ENCODE peak calls at places on chromosomes 5 and 9, in eight cellular contexts. Q, P, J, N, E, U, G and K are unnamed samples.

GRCh38 chr5:137448868-137449267 is 50.3 kb downstream of the SPOCK1 start:
- DNase-seq in Q (no peak), P (no peak), J (no peak), N (no peak), E (no peak), U (no peak), G (no peak), K (no peak)

GRCh38 chr9:101458955-101459631 is 23.5 kb upstream of the ALDOB start:
- DNase-seq in Q (peak; percentile 58), P (peak; percentile 86), J (peak; percentile 76), N (peak; percentile 77), E (no peak), U (peak; percentile 51), G (peak; percentile 70), K (peak; percentile 79)

GRCh38 chr5:116626272-116626723 is 51.7 kb upstream of the SEMA6A start:
- DNase-seq in Q (no peak), P (no peak), J (no peak), N (peak; percentile 5), E (no peak), U (no peak), G (peak; percentile 1), K (no peak)

GRCh38 chr5:67983251-67983941 is 232.2 kb upstream of the PIK3R1 start:
- DNase-seq in Q (no peak), P (no peak), J (no peak), N (peak; percentile 41), E (no peak), U (no peak), G (no peak), K (peak; percentile 42)

GRCh38 chr5:76495870-76496269 is 92.8 kb downstream of the IQGAP2 start:
- DNase-seq in Q (no peak), P (no peak), J (no peak), N (no peak), E (no peak), U (no peak), G (no peak), K (no peak)

GRCh38 chr9:89996717-89997116 is 391.9 kb downstream of the GADD45G start:
- DNase-seq in Q (no peak), P (peak; percentile 24), J (no peak), N (no peak), E (no peak), U (no peak), G (no peak), K (no peak)

GRCh38 chr5:147393866-147394265 is 116.0 kb downstream of the DPYSL3 start:
- DNase-seq in Q (no peak), P (no peak), J (no peak), N (no peak), E (no peak), U (peak; percentile 27), G (peak; percentile 6), K (no peak)

GRCh38 chr9:108272350-108272899 is 583.4 kb downstream of the ACTL7B start:
- DNase-seq in Q (peak; percentile 71), P (peak; percentile 16), J (peak; percentile 40), N (peak; percentile 29), E (no peak), U (no peak), G (peak; percentile 52), K (peak; percentile 38)

GRCh38 chr9:68585034-68585761 is 44.5 kb upstream of the TMEM252 start:
- DNase-seq in Q (no peak), P (no peak), J (no peak), N (no peak), E (no peak), U (no peak), G (no peak), K (no peak)

GRCh38 chr5:40071870-40072269 is 607.8 kb upstream of the PTGER4 start:
- DNase-seq in Q (no peak), P (no peak), J (no peak), N (peak; percentile 77), E (no peak), U (no peak), G (no peak), K (no peak)

GRCh38 chr5:75044406-75044805 is 8.0 kb downstream of the GCNT4 start:
- DNase-seq in Q (no peak), P (no peak), J (no peak), N (no peak), E (peak; percentile 25), U (no peak), G (no peak), K (peak; percentile 41)

GRCh38 chr5:81023261-81024015 is 63.3 kb downstream of the RASGRF2 start:
- DNase-seq in Q (no peak), P (no peak), J (peak; percentile 37), N (no peak), E (no peak), U (no peak), G (no peak), K (no peak)

GRCh38 chr5:79689541-79690466 is at the start of gene CMYA5:
- DNase-seq in Q (no peak), P (no peak), J (no peak), N (no peak), E (no peak), U (no peak), G (no peak), K (no peak)

GRCh38 chr5:160833806-160834205 is 18.2 kb downstream of the ATP10B start:
- DNase-seq in Q (no peak), P (no peak), J (no peak), N (no peak), E (no peak), U (no peak), G (no peak), K (no peak)

GRCh38 chr5:55650391-55650790 is 61.7 kb downstream of the SLC38A9 start:
- DNase-seq in Q (no peak), P (no peak), J (no peak), N (peak; percentile 65), E (no peak), U (no peak), G (no peak), K (no peak)

GRCh38 chr5:62183727-62184126 is 122.3 kb upstream of the KIF2A start:
- DNase-seq in Q (no peak), P (no peak), J (no peak), N (no peak), E (no peak), U (no peak), G (no peak), K (no peak)

GRCh38 chr5:92518318-92518913 is 1062.6 kb downstream of the NR2F1-AS1 start:
- DNase-seq in Q (peak; percentile 13), P (peak; percentile 12), J (peak; percentile 10), N (peak; percentile 50), E (peak; percentile 26), U (no peak), G (no peak), K (peak; percentile 16)

GRCh38 chr9:114425126-114425525 is 37.3 kb upstream of the AKNA start:
- DNase-seq in Q (no peak), P (no peak), J (no peak), N (no peak), E (no peak), U (no peak), G (no peak), K (no peak)

GRCh38 chr5:34409376-34409775 is 246.8 kb upstream of the RAI14 start:
- DNase-seq in Q (no peak), P (no peak), J (no peak), N (no peak), E (no peak), U (no peak), G (no peak), K (no peak)

GRCh38 chr5:39714036-39714698 is 289.4 kb upstream of the DAB2 start:
- DNase-seq in Q (peak; percentile 27), P (peak; percentile 41), J (peak; percentile 8), N (peak; percentile 84), E (peak; percentile 3), U (no peak), G (peak; percentile 64), K (peak; percentile 69)

GRCh38 chr5:139562847-139563246 is 1.7 kb downstream of the UBE2D2 start:
- DNase-seq in Q (no peak), P (no peak), J (no peak), N (peak; percentile 21), E (no peak), U (no peak), G (peak; percentile 40), K (no peak)

GRCh38 chr5:96651948-96652753 is 10.0 kb upstream of the CAST start:
- DNase-seq in Q (peak; percentile 56), P (no peak), J (peak; percentile 11), N (no peak), E (no peak), U (no peak), G (peak; percentile 32), K (no peak)

GRCh38 chr9:81556923-81557322 is 132.4 kb downstream of the TLE1 start:
- DNase-seq in Q (no peak), P (no peak), J (no peak), N (no peak), E (no peak), U (no peak), G (no peak), K (no peak)

GRCh38 chr5:67305913-67306710 is 109.5 kb upstream of the CD180 start:
- DNase-seq in Q (no peak), P (no peak), J (no peak), N (peak; percentile 77), E (peak; percentile 48), U (no peak), G (no peak), K (no peak)

GRCh38 chr5:38468978-38469706 is 87.3 kb downstream of the LIFR start:
- DNase-seq in Q (no peak), P (no peak), J (no peak), N (no peak), E (no peak), U (no peak), G (no peak), K (no peak)

GRCh38 chr9:20243866-20244647 is 378.2 kb downstream of the MLLT3 start:
- DNase-seq in Q (no peak), P (no peak), J (peak; percentile 78), N (no peak), E (no peak), U (no peak), G (no peak), K (no peak)
- TF ChIP-seq MAX in Q (no peak), P (no peak), J (no peak), N (no peak), E (no peak), U (no peak), G (no peak), K (no peak)

GRCh38 chr9:95058795-95059386 is 258.6 kb downstream of the FANCC start:
- DNase-seq in Q (no peak), P (no peak), J (no peak), N (no peak), E (no peak), U (no peak), G (no peak), K (no peak)
- H3K4me1 ChIP-seq in Q (peaks cover 100% of the 10 kb centered on the region), P (peaks cover 92% of the 10 kb centered on the region), J (peaks cover 73% of the 10 kb centered on the region), N (peaks cover 18% of the 10 kb centered on the region), E (no peaks in the 10 kb centered on the region), U (peaks cover 4% of the 10 kb centered on the region), G (no peaks in the 10 kb centered on the region), K (no peaks in the 10 kb centered on the region)

DNA sequence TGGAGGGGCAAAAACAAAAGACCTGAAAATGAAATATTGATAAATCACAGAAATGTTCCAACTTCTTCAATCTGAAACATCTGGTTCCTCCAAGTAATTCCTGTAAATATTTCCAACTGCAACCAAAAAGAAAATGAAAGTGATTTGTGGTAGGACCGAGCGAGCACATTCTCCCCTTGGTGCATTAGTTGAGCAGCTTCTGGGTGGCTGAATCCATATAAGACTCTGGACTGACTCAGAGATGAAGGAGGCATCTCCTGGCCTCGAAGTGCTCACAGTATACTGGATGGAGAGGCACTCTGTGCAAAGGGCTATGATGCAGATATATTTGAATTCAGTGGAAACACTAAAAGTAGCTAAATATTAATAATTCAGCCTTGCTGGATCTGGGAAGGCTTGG is 265.0 kb downstream of the MARCHF11 start:
- DNase-seq in Q (no peak), P (no peak), J (no peak), N (no peak), E (no peak), U (no peak), G (no peak), K (no peak)
- TF ChIP-seq MAX in Q (no peak), P (no peak), J (no peak), N (no peak), E (no peak), U (no peak), G (no peak), K (no peak)

GRCh38 chr5:72241346-72242003 is 78.6 kb downstream of the MRPS27 start:
- DNase-seq in Q (no peak), P (peak; percentile 91), J (no peak), N (no peak), E (no peak), U (no peak), G (no peak), K (no peak)
- H3K4me1 ChIP-seq in Q (peaks cover 23% of the 10 kb centered on the region), P (peaks cover 62% of the 10 kb centered on the region), J (peaks cover 5% of the 10 kb centered on the region), N (peaks cover 34% of the 10 kb centered on the region), E (peaks cover 3% of the 10 kb centered on the region), U (peaks cover 17% of the 10 kb centered on the region), G (peaks cover 52% of the 10 kb centered on the region), K (peaks cover 14% of the 10 kb centered on the region)